ENCODE peak calls at places on chromosomes 11 and 22, in six cellular contexts. F is thoracic aorta, V is retinal pigment epithelial cell, Y is fibroblast of the aortic adventitia, L is fibroblast of pulmonary artery, W is heart right ventricle. Q is an unnamed sample.

GRCh38 chr22:49906071-49906798 is 12.0 kb downstream of the ALG12 start:
- DNase-seq in F (no peak), V (no peak), Y (no peak), L (no peak), W (no peak), Q (no peak)

GRCh38 chr11:43245471-43245870 is 66.3 kb upstream of the API5 start:
- DNase-seq in F (no peak), V (no peak), Y (no peak), L (no peak), W (no peak), Q (peak)

GRCh38 chr11:132131051-132131450 is 760.6 kb downstream of the NTM start:
- DNase-seq in F (no peak), V (no peak), Y (no peak), L (no peak), W (no peak), Q (no peak)

GRCh38 chr22:36232715-36233401 is 6.5 kb downstream of the APOL2 start:
- DNase-seq in F (no peak), V (no peak), Y (no peak), L (no peak), W (no peak), Q (no peak)

GRCh38 chr22:49690454-49690853 is 137.2 kb downstream of the BRD1 start:
- DNase-seq in F (no peak), V (no peak), Y (no peak), L (no peak), W (no peak), Q (no peak)

GRCh38 chr11:16322190-16322589 is 34.2 kb downstream of the SOX6 start:
- DNase-seq in F (no peak), V (no peak), Y (no peak), L (no peak), W (no peak), Q (no peak)

GRCh38 chr11:128451651-128452470 is 135.5 kb downstream of the ETS1 start:
- DNase-seq in F (no peak), V (no peak), Y (peak), L (peak), W (peak), Q (peak)

GRCh38 chr11:65438257-65439151 is 15.9 kb downstream of the NEAT1 start:
- DNase-seq in F (no peak), V (no peak), Y (peak), L (peak), W (no peak), Q (no peak)

GRCh38 chr22:25564320-25564978 is at the start of gene GRK3:
- DNase-seq in F (no peak), V (no peak), Y (peak), L (peak), W (peak), Q (peak)

DNA sequence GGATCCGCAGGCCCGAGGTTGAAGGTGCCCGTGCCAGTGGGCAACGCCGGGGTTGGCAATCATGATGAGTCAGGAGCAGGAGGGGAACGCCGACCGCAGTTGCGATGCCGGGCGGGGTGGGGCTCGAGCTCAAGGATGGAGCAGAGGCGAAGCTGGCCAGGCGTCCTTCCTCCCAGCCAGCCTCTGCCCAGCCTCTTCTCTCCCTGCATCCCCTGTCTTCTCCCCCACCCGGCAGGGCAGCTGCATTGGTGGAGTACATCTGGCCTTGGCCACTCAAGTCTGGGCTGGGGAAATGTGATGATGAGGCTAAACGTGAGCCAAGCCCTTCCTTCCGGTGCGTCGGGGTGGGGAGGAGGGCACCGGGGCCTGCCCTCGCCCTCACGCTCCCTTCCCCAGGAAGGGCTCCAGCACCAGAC is 3.9 kb downstream of the IFITM10 start:
- DNase-seq in F (no peak), V (no peak), Y (no peak), L (no peak), W (peak), Q (peak)
- H3K4me3 ChIP-seq in F (peak), V (no peak), Y (no peak), L (no peak), W (no peak), Q (no peak)

GRCh38 chr11:125457814-125458343 is 38.2 kb downstream of the FEZ1 start:
- DNase-seq in F (peak), V (no peak), Y (peak), L (peak), W (peak), Q (peak)
- H3K4me3 ChIP-seq in F (peak), V (no peak), Y (no peak), L (no peak), W (no peak), Q (no peak)

GRCh38 chr11:116579857-116580727 is 192.7 kb downstream of the BUD13 start:
- DNase-seq in F (no peak), V (no peak), Y (no peak), L (no peak), W (no peak), Q (no peak)
- H3K4me3 ChIP-seq in F (peak), V (no peak), Y (no peak), L (no peak), W (peak), Q (no peak)

DNA sequence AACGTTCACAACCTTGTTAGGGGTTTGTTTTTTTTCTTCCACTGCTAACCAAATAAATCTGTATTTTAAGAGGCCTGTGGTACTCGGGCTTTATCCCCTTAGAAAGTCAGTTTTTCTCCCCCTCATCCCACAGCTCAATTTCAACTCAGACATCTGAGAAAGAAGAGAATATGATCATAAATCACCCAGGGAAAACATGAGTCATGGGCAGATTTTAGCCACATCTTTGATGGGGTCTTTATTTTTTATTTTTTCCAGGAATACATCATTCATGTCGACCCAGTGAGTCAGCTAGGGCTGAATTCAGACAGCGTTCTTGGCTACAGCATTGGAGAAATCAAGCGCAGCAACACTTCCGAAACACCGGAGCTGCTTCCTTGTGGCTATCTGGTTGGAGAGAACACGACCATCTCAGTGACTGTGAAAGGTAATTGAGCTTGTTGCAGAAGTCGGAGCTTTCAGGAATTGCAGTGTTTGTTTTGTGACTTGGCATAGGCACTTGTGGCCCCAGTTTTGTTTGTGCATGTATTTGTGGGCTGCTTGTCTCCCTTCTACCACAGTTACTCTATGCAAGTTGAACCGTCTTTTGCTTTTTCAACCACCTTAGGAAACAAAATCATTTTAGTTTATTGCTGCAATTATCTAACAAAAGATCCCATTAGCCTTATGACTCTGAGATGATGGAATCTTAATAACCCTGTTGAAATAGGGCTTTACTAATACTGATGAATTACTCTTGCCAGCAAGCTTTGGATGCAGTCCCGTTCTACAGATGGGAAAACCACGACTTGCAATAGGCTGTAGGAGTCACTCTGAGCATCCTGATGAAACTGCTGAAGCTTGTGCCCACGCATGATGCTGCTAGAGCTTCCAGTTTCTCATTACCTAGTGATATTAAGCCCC is 62.7 kb downstream of the DBX1 start:
- DNase-seq in F (no peak), V (no peak), Y (peak), L (peak), W (no peak), Q (no peak)
- H3K4me3 ChIP-seq in F (peak), V (no peak), Y (no peak), L (no peak), W (no peak), Q (no peak)

DNA sequence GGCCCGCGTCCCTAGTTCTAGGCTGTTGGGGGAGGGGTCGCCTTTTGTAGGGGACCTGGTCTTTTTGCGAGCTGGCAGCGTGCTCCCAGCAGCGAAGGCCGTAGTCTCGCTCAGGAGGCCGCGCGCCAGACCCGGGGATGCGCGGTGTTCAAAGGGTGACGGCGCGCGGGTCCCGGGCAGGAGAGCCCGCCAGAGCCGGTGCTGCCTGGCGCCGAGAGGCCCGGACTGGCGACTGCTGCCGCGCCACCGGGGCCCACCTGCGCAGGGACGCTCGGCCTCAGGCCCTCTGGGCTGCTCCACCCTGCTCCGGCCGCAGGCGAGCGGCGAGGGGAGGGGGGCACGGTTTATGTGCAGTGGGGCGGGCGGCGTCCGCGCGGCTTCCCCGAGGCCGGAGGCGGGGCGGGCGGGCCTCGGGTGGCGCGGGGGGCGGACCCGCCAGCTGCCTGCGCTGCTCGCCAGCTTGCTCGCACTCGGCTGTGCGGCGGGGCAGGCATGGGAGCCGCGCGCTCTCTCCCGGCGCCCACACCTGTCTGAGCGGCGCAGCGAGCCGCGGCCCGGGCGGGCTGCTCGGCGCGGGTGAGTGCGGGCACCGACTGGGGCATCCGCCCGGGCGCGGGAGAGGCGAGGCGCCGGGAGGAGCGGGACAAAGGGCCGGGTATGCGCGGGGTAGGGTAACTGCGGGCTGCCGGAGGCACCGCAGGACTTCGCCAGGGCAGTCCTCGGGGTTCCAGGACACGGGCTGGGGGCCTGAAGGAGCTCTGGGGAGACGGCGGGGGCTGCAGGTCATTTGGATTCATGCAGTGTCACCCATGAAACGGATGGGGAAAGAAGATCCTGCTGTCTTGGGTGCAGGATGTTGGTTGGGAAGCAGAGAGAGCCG is at the start of gene PRSS23:
- DNase-seq in F (no peak), V (no peak), Y (peak), L (peak), W (peak), Q (peak)
- H3K4me3 ChIP-seq in F (peak), V (peak), Y (peak), L (peak), W (peak), Q (peak)

DNA sequence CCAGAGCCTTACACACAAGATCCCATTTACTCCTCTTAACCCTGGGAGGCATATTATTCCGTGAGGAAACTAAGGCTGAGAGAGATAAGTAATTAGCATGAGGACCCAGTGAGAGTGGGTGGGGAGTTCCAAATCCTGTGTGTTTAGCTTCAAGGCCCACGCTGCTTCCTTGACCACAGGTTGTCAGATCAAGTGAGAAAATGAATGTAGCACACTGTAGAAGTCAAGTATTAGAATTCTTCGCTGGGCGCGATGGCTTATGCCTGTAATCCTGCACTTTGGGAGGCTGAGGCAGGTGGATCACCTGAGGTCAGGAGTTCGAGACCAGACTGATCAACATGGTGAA is 3.8 kb downstream of the CYB561A3 start:
- DNase-seq in F (no peak), V (no peak), Y (no peak), L (no peak), W (no peak), Q (no peak)
- H3K4me3 ChIP-seq in F (no peak), V (no peak), Y (no peak), L (no peak), W (no peak), Q (no peak)

GRCh38 chr22:27298387-27299141 is 503.0 kb downstream of the MN1 start:
- DNase-seq in F (no peak), V (no peak), Y (no peak), L (no peak), W (no peak), Q (no peak)
- H3K4me3 ChIP-seq in F (no peak), V (no peak), Y (peak), L (no peak), W (peak), Q (no peak)

GRCh38 chr11:87368876-87369480 is 331.2 kb downstream of the TMEM135 start:
- DNase-seq in F (no peak), V (no peak), Y (peak), L (no peak), W (no peak), Q (no peak)
- H3K4me3 ChIP-seq in F (no peak), V (no peak), Y (no peak), L (no peak), W (no peak), Q (no peak)

Q was measured in body of pancreas.